ENCODE peak calls at places on chromosome 19, in nine cellular contexts. One of them, this sample, is unnamed.

GRCh38 chr19:12676384-12676792 is 5.3 kb downstream of the DHPS start:
- DNase-seq in mucosa of descending colon: peak; percentile 84
- DNase-seq in GM12865: peak; percentile 89
- DNase-seq in effector memory CD4-positive, alpha-beta T cell: peak; percentile 76
- DNase-seq in AG10803: peak; percentile 67
- DNase-seq in skeletal muscle cell: no peak
- DNase-seq in Panc1: peak; percentile 47
- DNase-seq in CD8-positive, alpha-beta T cell: peak; percentile 85
- DNase-seq in GM12864: no peak
- DNase-seq in this sample: peak; percentile 96

GRCh38 chr19:7680606-7681335 is at the start of gene TRAPPC5:
- DNase-seq in mucosa of descending colon: peak; percentile 90
- DNase-seq in GM12865: peak; percentile 92
- DNase-seq in effector memory CD4-positive, alpha-beta T cell: peak; percentile 79
- DNase-seq in AG10803: peak; percentile 67
- DNase-seq in skeletal muscle cell: peak; percentile 40
- DNase-seq in Panc1: no peak
- DNase-seq in CD8-positive, alpha-beta T cell: peak; percentile 83
- DNase-seq in GM12864: peak; percentile 53
- DNase-seq in this sample: peak; percentile 98

GRCh38 chr19:40594657-40595077 is 6.5 kb upstream of the LTBP4 start:
- DNase-seq in mucosa of descending colon: no peak
- DNase-seq in GM12865: no peak
- DNase-seq in effector memory CD4-positive, alpha-beta T cell: no peak
- DNase-seq in AG10803: no peak
- DNase-seq in skeletal muscle cell: no peak
- DNase-seq in Panc1: no peak
- DNase-seq in CD8-positive, alpha-beta T cell: no peak
- DNase-seq in GM12864: no peak
- DNase-seq in this sample: peak; percentile 60

GRCh38 chr19:51552996-51553725 is 17.9 kb upstream of the ZNF175 start:
- DNase-seq in mucosa of descending colon: no peak
- DNase-seq in GM12865: peak; percentile 53
- DNase-seq in effector memory CD4-positive, alpha-beta T cell: no peak
- DNase-seq in AG10803: peak; percentile 46
- DNase-seq in skeletal muscle cell: no peak
- DNase-seq in Panc1: no peak
- DNase-seq in CD8-positive, alpha-beta T cell: no peak
- DNase-seq in GM12864: no peak
- DNase-seq in this sample: peak; percentile 66

GRCh38 chr19:50173144-50173543 is 10.1 kb upstream of the IZUMO2 start:
- DNase-seq in mucosa of descending colon: peak; percentile 76
- DNase-seq in GM12865: peak; percentile 87
- DNase-seq in effector memory CD4-positive, alpha-beta T cell: no peak
- DNase-seq in AG10803: no peak
- DNase-seq in skeletal muscle cell: no peak
- DNase-seq in Panc1: no peak
- DNase-seq in CD8-positive, alpha-beta T cell: no peak
- DNase-seq in GM12864: no peak
- DNase-seq in this sample: no peak

GRCh38 chr19:42563352-42564210 is 31.1 kb downstream of the CEACAM8 start:
- DNase-seq in mucosa of descending colon: no peak
- DNase-seq in GM12865: peak; percentile 39
- DNase-seq in effector memory CD4-positive, alpha-beta T cell: no peak
- DNase-seq in AG10803: peak; percentile 40
- DNase-seq in skeletal muscle cell: no peak
- DNase-seq in Panc1: peak; percentile 22
- DNase-seq in CD8-positive, alpha-beta T cell: no peak
- DNase-seq in GM12864: peak; percentile 10
- DNase-seq in this sample: peak; percentile 85

GRCh38 chr19:11578342-11579142 is 1.1 kb upstream of the ACP5 start:
- DNase-seq in mucosa of descending colon: peak; percentile 81
- DNase-seq in GM12865: peak; percentile 55
- DNase-seq in effector memory CD4-positive, alpha-beta T cell: peak; percentile 18
- DNase-seq in AG10803: no peak
- DNase-seq in skeletal muscle cell: no peak
- DNase-seq in Panc1: no peak
- DNase-seq in CD8-positive, alpha-beta T cell: peak; percentile 31
- DNase-seq in GM12864: no peak
- DNase-seq in this sample: peak; percentile 90

GRCh38 chr19:48806818-48807589 is 3.8 kb downstream of the BCAT2 start:
- DNase-seq in mucosa of descending colon: peak; percentile 63
- DNase-seq in GM12865: peak; percentile 70
- DNase-seq in effector memory CD4-positive, alpha-beta T cell: no peak
- DNase-seq in AG10803: peak; percentile 37
- DNase-seq in skeletal muscle cell: no peak
- DNase-seq in Panc1: no peak
- DNase-seq in CD8-positive, alpha-beta T cell: no peak
- DNase-seq in GM12864: no peak
- DNase-seq in this sample: peak; percentile 86

GRCh38 chr19:6660930-6661329 is 9.0 kb downstream of the TNFSF14 start:
- DNase-seq in mucosa of descending colon: no peak
- DNase-seq in GM12865: no peak
- DNase-seq in effector memory CD4-positive, alpha-beta T cell: no peak
- DNase-seq in AG10803: no peak
- DNase-seq in skeletal muscle cell: no peak
- DNase-seq in Panc1: no peak
- DNase-seq in CD8-positive, alpha-beta T cell: no peak
- DNase-seq in GM12864: no peak
- DNase-seq in this sample: peak; percentile 72

GRCh38 chr19:50669319-50670101 is 20.3 kb downstream of the C19orf81 start:
- DNase-seq in mucosa of descending colon: no peak
- DNase-seq in GM12865: peak; percentile 21
- DNase-seq in effector memory CD4-positive, alpha-beta T cell: no peak
- DNase-seq in AG10803: peak; percentile 20
- DNase-seq in skeletal muscle cell: no peak
- DNase-seq in Panc1: no peak
- DNase-seq in CD8-positive, alpha-beta T cell: no peak
- DNase-seq in GM12864: no peak
- DNase-seq in this sample: peak; percentile 76

GRCh38 chr19:7552781-7553180 is 17.3 kb downstream of the PNPLA6 start:
- DNase-seq in mucosa of descending colon: no peak
- DNase-seq in GM12865: peak; percentile 60
- DNase-seq in effector memory CD4-positive, alpha-beta T cell: no peak
- DNase-seq in AG10803: no peak
- DNase-seq in skeletal muscle cell: no peak
- DNase-seq in Panc1: no peak
- DNase-seq in CD8-positive, alpha-beta T cell: no peak
- DNase-seq in GM12864: no peak
- DNase-seq in this sample: no peak

GRCh38 chr19:44549507-44549906 is 20.0 kb upstream of the CEACAM20 start:
- DNase-seq in mucosa of descending colon: no peak
- DNase-seq in GM12865: no peak
- DNase-seq in effector memory CD4-positive, alpha-beta T cell: no peak
- DNase-seq in AG10803: no peak
- DNase-seq in skeletal muscle cell: no peak
- DNase-seq in Panc1: no peak
- DNase-seq in CD8-positive, alpha-beta T cell: no peak
- DNase-seq in GM12864: no peak
- DNase-seq in this sample: no peak
- H3K4me3 ChIP-seq in mucosa of descending colon: no peak overlapping the region
- H3K4me3 ChIP-seq in GM12865: no peak overlapping the region
- H3K4me3 ChIP-seq in effector memory CD4-positive, alpha-beta T cell: no peak overlapping the region
- H3K4me3 ChIP-seq in AG10803: no peak overlapping the region
- H3K4me3 ChIP-seq in skeletal muscle cell: no peak overlapping the region
- H3K4me3 ChIP-seq in Panc1: no peak overlapping the region
- H3K4me3 ChIP-seq in CD8-positive, alpha-beta T cell: no peak overlapping the region
- H3K4me3 ChIP-seq in GM12864: no peak overlapping the region
- H3K4me3 ChIP-seq in this sample: no peak overlapping the region

GRCh38 chr19:46975918-46976782 is 43.5 kb upstream of the NPAS1 start:
- DNase-seq in mucosa of descending colon: peak; percentile 85
- DNase-seq in GM12865: no peak
- DNase-seq in effector memory CD4-positive, alpha-beta T cell: no peak
- DNase-seq in AG10803: peak; percentile 100
- DNase-seq in skeletal muscle cell: peak; percentile 80
- DNase-seq in Panc1: no peak
- DNase-seq in CD8-positive, alpha-beta T cell: no peak
- DNase-seq in GM12864: no peak
- DNase-seq in this sample: peak; percentile 74
- H3K4me3 ChIP-seq in mucosa of descending colon: no peak overlapping the region
- H3K4me3 ChIP-seq in GM12865: no peak overlapping the region
- H3K4me3 ChIP-seq in effector memory CD4-positive, alpha-beta T cell: no peak overlapping the region
- H3K4me3 ChIP-seq in AG10803: peak overlapping the region; percentile 27
- H3K4me3 ChIP-seq in skeletal muscle cell: no peak overlapping the region
- H3K4me3 ChIP-seq in Panc1: no peak overlapping the region
- H3K4me3 ChIP-seq in CD8-positive, alpha-beta T cell: no peak overlapping the region
- H3K4me3 ChIP-seq in GM12864: no peak overlapping the region
- H3K4me3 ChIP-seq in this sample: no peak overlapping the region

GRCh38 chr19:47331931-47332547 is at the start of gene C5AR2:
- DNase-seq in mucosa of descending colon: no peak
- DNase-seq in GM12865: no peak
- DNase-seq in effector memory CD4-positive, alpha-beta T cell: no peak
- DNase-seq in AG10803: peak; percentile 24
- DNase-seq in skeletal muscle cell: peak; percentile 36
- DNase-seq in Panc1: no peak
- DNase-seq in CD8-positive, alpha-beta T cell: no peak
- DNase-seq in GM12864: no peak
- DNase-seq in this sample: no peak
- H3K4me3 ChIP-seq in mucosa of descending colon: no peak within 1 kb of the TSS
- H3K4me3 ChIP-seq in GM12865: no peak within 1 kb of the TSS
- H3K4me3 ChIP-seq in effector memory CD4-positive, alpha-beta T cell: no peak within 1 kb of the TSS
- H3K4me3 ChIP-seq in AG10803: peak within 1 kb of the TSS; percentile 26
- H3K4me3 ChIP-seq in skeletal muscle cell: no peak within 1 kb of the TSS
- H3K4me3 ChIP-seq in Panc1: no peak within 1 kb of the TSS
- H3K4me3 ChIP-seq in CD8-positive, alpha-beta T cell: no peak within 1 kb of the TSS
- H3K4me3 ChIP-seq in GM12864: no peak within 1 kb of the TSS
- H3K4me3 ChIP-seq in this sample: no peak within 1 kb of the TSS

GRCh38 chr19:37931941-37932655 is 25.1 kb downstream of the SIPA1L3 start:
- DNase-seq in mucosa of descending colon: peak; percentile 93
- DNase-seq in GM12865: peak; percentile 72
- DNase-seq in effector memory CD4-positive, alpha-beta T cell: no peak
- DNase-seq in AG10803: peak; percentile 58
- DNase-seq in skeletal muscle cell: no peak
- DNase-seq in Panc1: peak; percentile 47
- DNase-seq in CD8-positive, alpha-beta T cell: no peak
- DNase-seq in GM12864: no peak
- DNase-seq in this sample: peak; percentile 83
- H3K4me3 ChIP-seq in mucosa of descending colon: peak overlapping the region; percentile 0
- H3K4me3 ChIP-seq in GM12865: peak overlapping the region; percentile 40
- H3K4me3 ChIP-seq in effector memory CD4-positive, alpha-beta T cell: no peak overlapping the region
- H3K4me3 ChIP-seq in AG10803: peak overlapping the region; percentile 38
- H3K4me3 ChIP-seq in skeletal muscle cell: peak overlapping the region; percentile 1
- H3K4me3 ChIP-seq in Panc1: peak overlapping the region; percentile 74
- H3K4me3 ChIP-seq in CD8-positive, alpha-beta T cell: no peak overlapping the region
- H3K4me3 ChIP-seq in GM12864: peak overlapping the region; percentile 30
- H3K4me3 ChIP-seq in this sample: peak overlapping the region; percentile 14

GRCh38 chr19:19131989-19132388 is 6.3 kb downstream of the TMEM161A start:
- DNase-seq in mucosa of descending colon: no peak
- DNase-seq in GM12865: no peak
- DNase-seq in effector memory CD4-positive, alpha-beta T cell: no peak
- DNase-seq in AG10803: no peak
- DNase-seq in skeletal muscle cell: no peak
- DNase-seq in Panc1: no peak
- DNase-seq in CD8-positive, alpha-beta T cell: no peak
- DNase-seq in GM12864: no peak
- DNase-seq in this sample: peak; percentile 11

GRCh38 chr19:19133985-19134384 is 4.3 kb downstream of the TMEM161A start:
- DNase-seq in mucosa of descending colon: no peak
- DNase-seq in GM12865: no peak
- DNase-seq in effector memory CD4-positive, alpha-beta T cell: no peak
- DNase-seq in AG10803: no peak
- DNase-seq in skeletal muscle cell: no peak
- DNase-seq in Panc1: no peak
- DNase-seq in CD8-positive, alpha-beta T cell: no peak
- DNase-seq in GM12864: no peak
- DNase-seq in this sample: no peak

GRCh38 chr19:19132912-19133311 is 5.4 kb downstream of the TMEM161A start:
- DNase-seq in mucosa of descending colon: no peak
- DNase-seq in GM12865: no peak
- DNase-seq in effector memory CD4-positive, alpha-beta T cell: no peak
- DNase-seq in AG10803: no peak
- DNase-seq in skeletal muscle cell: no peak
- DNase-seq in Panc1: no peak
- DNase-seq in CD8-positive, alpha-beta T cell: no peak
- DNase-seq in GM12864: no peak
- DNase-seq in this sample: peak; percentile 15

GRCh38 chr19:19137556-19138109 is 645 bp downstream of the TMEM161A start:
- DNase-seq in mucosa of descending colon: no peak
- DNase-seq in GM12865: no peak
- DNase-seq in effector memory CD4-positive, alpha-beta T cell: no peak
- DNase-seq in AG10803: peak; percentile 8
- DNase-seq in skeletal muscle cell: no peak
- DNase-seq in Panc1: no peak
- DNase-seq in CD8-positive, alpha-beta T cell: no peak
- DNase-seq in GM12864: no peak
- DNase-seq in this sample: peak; percentile 61

DNA sequence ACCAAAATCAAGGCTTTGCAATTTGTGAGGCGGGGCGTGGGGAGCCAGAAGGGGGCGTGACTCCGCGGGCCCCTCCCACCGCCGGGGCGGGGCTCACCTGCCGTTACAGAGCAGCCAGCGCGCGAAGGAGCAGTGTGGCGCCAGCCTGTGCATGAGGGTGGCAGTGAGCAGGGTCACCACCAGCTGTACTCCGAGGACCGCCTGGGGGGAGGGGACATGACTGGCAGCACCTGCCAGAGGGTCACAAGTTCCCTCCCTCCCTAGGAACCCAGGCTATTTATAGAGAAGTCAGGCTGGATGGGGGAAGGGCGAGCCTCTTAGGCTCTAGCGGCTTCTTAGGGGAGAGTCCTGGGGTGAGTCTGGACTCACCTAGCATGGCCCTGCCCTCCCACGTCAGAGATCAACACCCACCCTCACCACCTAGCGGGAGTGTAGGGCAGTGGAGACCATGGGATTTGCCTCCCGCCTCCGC is 3.6 kb downstream of the TMEM161A start:
- DNase-seq in mucosa of descending colon: no peak
- DNase-seq in GM12865: peak; percentile 48
- DNase-seq in effector memory CD4-positive, alpha-beta T cell: peak; percentile 17
- DNase-seq in AG10803: no peak
- DNase-seq in skeletal muscle cell: no peak
- DNase-seq in Panc1: no peak
- DNase-seq in CD8-positive, alpha-beta T cell: peak; percentile 50
- DNase-seq in GM12864: no peak
- DNase-seq in this sample: peak; percentile 95
- H3K4me3 ChIP-seq in mucosa of descending colon: no peak overlapping the region
- H3K4me3 ChIP-seq in GM12865: no peak overlapping the region
- H3K4me3 ChIP-seq in effector memory CD4-positive, alpha-beta T cell: no peak overlapping the region
- H3K4me3 ChIP-seq in AG10803: no peak overlapping the region
- H3K4me3 ChIP-seq in skeletal muscle cell: no peak overlapping the region
- H3K4me3 ChIP-seq in Panc1: no peak overlapping the region
- H3K4me3 ChIP-seq in CD8-positive, alpha-beta T cell: no peak overlapping the region
- H3K4me3 ChIP-seq in GM12864: peak overlapping the region; percentile 11
- H3K4me3 ChIP-seq in this sample: peak overlapping the region; percentile 26

DNA sequence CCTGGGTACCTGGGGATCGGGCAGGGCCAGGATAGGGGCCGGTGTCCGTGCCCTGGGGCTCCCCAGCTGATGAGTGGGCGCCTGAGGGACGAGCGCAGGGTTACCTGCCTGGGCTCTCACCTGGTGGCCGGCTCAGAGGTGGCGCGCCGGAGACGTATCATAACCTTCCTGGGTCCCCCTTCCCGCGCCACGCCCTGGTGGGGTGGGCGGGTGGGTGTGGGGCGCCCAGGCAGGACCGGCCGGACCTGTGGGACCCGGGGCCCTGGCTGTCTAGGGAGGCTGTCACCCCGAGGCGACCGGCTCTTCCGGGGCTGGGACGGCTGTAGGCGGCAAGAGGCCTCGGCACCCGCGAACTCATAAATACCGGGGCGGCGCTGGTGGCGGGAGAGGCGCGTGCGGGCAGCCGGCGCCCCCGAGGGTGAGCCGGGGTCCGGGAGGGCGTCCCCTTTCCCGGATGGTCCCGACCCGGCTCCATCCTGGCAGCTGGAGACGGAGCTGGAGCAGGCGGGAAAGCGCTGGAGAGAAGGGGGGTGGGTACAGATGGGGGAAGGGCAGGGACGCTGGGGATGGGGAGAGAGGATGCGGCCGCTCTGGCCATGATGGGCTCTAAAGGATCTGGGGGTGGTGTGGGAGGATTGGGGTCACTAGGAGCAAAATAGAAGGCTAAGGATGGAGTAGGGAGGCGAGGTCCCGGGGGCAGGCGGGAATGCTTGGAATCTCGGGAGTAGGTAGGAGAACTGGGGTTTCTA is at the start of gene ACP7:
- DNase-seq in mucosa of descending colon: no peak
- DNase-seq in GM12865: no peak
- DNase-seq in effector memory CD4-positive, alpha-beta T cell: no peak
- DNase-seq in AG10803: no peak
- DNase-seq in skeletal muscle cell: no peak
- DNase-seq in Panc1: no peak
- DNase-seq in CD8-positive, alpha-beta T cell: peak; percentile 29
- DNase-seq in GM12864: no peak
- DNase-seq in this sample: peak; percentile 81
- H3K4me3 ChIP-seq in mucosa of descending colon: no peak within 1 kb of the TSS
- H3K4me3 ChIP-seq in GM12865: no peak within 1 kb of the TSS
- H3K4me3 ChIP-seq in effector memory CD4-positive, alpha-beta T cell: peak within 1 kb of the TSS; percentile 48
- H3K4me3 ChIP-seq in AG10803: peak within 1 kb of the TSS; percentile 37
- H3K4me3 ChIP-seq in skeletal muscle cell: peak within 1 kb of the TSS; percentile 50
- H3K4me3 ChIP-seq in Panc1: peak within 1 kb of the TSS; percentile 72
- H3K4me3 ChIP-seq in CD8-positive, alpha-beta T cell: peak within 1 kb of the TSS; percentile 42
- H3K4me3 ChIP-seq in GM12864: no peak within 1 kb of the TSS
- H3K4me3 ChIP-seq in this sample: peak within 1 kb of the TSS; percentile 38